ENCODE peak calls at places on chromosomes 13 and 19, in seven cellular contexts. J is heart left ventricle, M is AG04450, L is tibial artery, Z is progenitor cell of endocrine pancreas, X is Calu3, T is foreskin fibroblast. I is an unnamed sample.

GRCh38 chr13:22047785-22048104 is 376.9 kb downstream of the FGF9 start:
- DNase-seq in J (no peak), M (no peak), L (no peak), Z (no peak), X (no peak), T (no peak), I (no peak)

GRCh38 chr13:105240356-105240755 is 1295.1 kb downstream of the EFNB2 start:
- DNase-seq in J (no peak), M (no peak), L (no peak), Z (no peak), X (no peak), T (no peak), I (no peak)

GRCh38 chr13:20263393-20264044 is 31.4 kb upstream of the GJB6 start:
- DNase-seq in J (no peak), M (no peak), L (no peak), Z (no peak), X (no peak), T (no peak), I (no peak)

GRCh38 chr13:50999641-51000040 is 90.0 kb downstream of the RNASEH2B start:
- DNase-seq in J (no peak), M (no peak), L (no peak), Z (no peak), X (no peak), T (no peak), I (no peak)

GRCh38 chr19:44820648-44821609 is 12.0 kb downstream of the BCAM start:
- DNase-seq in J (peak), M (no peak), L (peak), Z (no peak), X (no peak), T (no peak), I (no peak)

GRCh38 chr19:36915992-36916830 is at the start of the genes ZNF568 and ZNF829:
- DNase-seq in J (peak), M (peak), L (peak), Z (peak), X (peak), T (peak), I (peak)

GRCh38 chr19:41427647-41428480 is 690 bp upstream of the B3GNT8 start:
- DNase-seq in J (peak), M (no peak), L (no peak), Z (no peak), X (no peak), T (peak), I (peak)

GRCh38 chr19:48170817-48171347 is 402 bp downstream of the ZSWIM9 start:
- DNase-seq in J (no peak), M (no peak), L (no peak), Z (peak), X (no peak), T (peak), I (no peak)

GRCh38 chr13:74922963-74923362 is 559.0 kb downstream of the TBC1D4 start:
- DNase-seq in J (no peak), M (no peak), L (no peak), Z (no peak), X (no peak), T (no peak), I (no peak)

GRCh38 chr13:37417042-37417441 is 181.5 kb downstream of the POSTN start:
- DNase-seq in J (no peak), M (no peak), L (no peak), Z (no peak), X (no peak), T (no peak), I (no peak)

GRCh38 chr13:73136776-73137175 is 78.0 kb downstream of the KLF5 start:
- DNase-seq in J (no peak), M (no peak), L (no peak), Z (no peak), X (no peak), T (peak), I (no peak)

GRCh38 chr13:107969551-107969950 is 245.8 kb downstream of the LIG4 start:
- DNase-seq in J (no peak), M (no peak), L (no peak), Z (no peak), X (no peak), T (no peak), I (no peak)

GRCh38 chr19:45687599-45687998 is 4.2 kb downstream of the SNRPD2 start:
- DNase-seq in J (no peak), M (no peak), L (no peak), Z (no peak), X (no peak), T (no peak), I (no peak)

GRCh38 chr13:52703482-52703881 is 36.1 kb downstream of the CNMD start:
- DNase-seq in J (no peak), M (no peak), L (no peak), Z (no peak), X (no peak), T (no peak), I (no peak)

GRCh38 chr13:32225494-32225931 is 89.7 kb downstream of the ZAR1L start:
- DNase-seq in J (no peak), M (peak), L (no peak), Z (no peak), X (no peak), T (peak), I (no peak)

GRCh38 chr19:17757125-17757524 is 5.8 kb downstream of the FCHO1 start:
- DNase-seq in J (peak), M (no peak), L (peak), Z (no peak), X (peak), T (peak), I (no peak)

GRCh38 chr13:100954430-100955361 is 280.1 kb upstream of the TMTC4 start:
- DNase-seq in J (no peak), M (no peak), L (no peak), Z (no peak), X (no peak), T (peak), I (no peak)

GRCh38 chr19:1250374-1251232 is 2.2 kb downstream of the MIDN start:
- DNase-seq in J (peak), M (no peak), L (no peak), Z (peak), X (no peak), T (peak), I (peak)

GRCh38 chr13:111993701-111994100 is 73.2 kb upstream of the SOX1 start:
- DNase-seq in J (no peak), M (no peak), L (no peak), Z (no peak), X (no peak), T (no peak), I (no peak)

GRCh38 chr19:6249296-6249695 is 30.5 kb downstream of the MLLT1 start:
- DNase-seq in J (no peak), M (no peak), L (no peak), Z (no peak), X (no peak), T (peak), I (no peak)

GRCh38 chr13:111411186-111411858 is 90.9 kb downstream of the TEX29 start:
- DNase-seq in J (no peak), M (no peak), L (no peak), Z (no peak), X (no peak), T (peak), I (no peak)

GRCh38 chr19:29285878-29286277 is 72.9 kb upstream of the UQCRFS1 start:
- DNase-seq in J (no peak), M (no peak), L (peak), Z (no peak), X (no peak), T (no peak), I (peak)

GRCh38 chr13:73103238-73103637 is 44.4 kb downstream of the KLF5 start:
- DNase-seq in J (no peak), M (no peak), L (no peak), Z (no peak), X (no peak), T (no peak), I (no peak)

GRCh38 chr19:41784337-41785239 is 11.8 kb upstream of the CEACAM3 start:
- DNase-seq in J (no peak), M (no peak), L (no peak), Z (no peak), X (no peak), T (no peak), I (no peak)

GRCh38 chr13:30125422-30126073 is 181.8 kb downstream of the KATNAL1 start:
- DNase-seq in J (no peak), M (peak), L (no peak), Z (no peak), X (no peak), T (peak), I (no peak)

GRCh38 chr13:28040977-28041376 is 52.5 kb upstream of the URAD start:
- DNase-seq in J (no peak), M (no peak), L (no peak), Z (no peak), X (no peak), T (no peak), I (no peak)

GRCh38 chr13:30047154-30047874 is 196.9 kb upstream of the UBL3 start:
- DNase-seq in J (no peak), M (no peak), L (no peak), Z (no peak), X (no peak), T (no peak), I (no peak)

GRCh38 chr19:18470153-18470552 is 32.2 kb upstream of the ISYNA1 start:
- DNase-seq in J (no peak), M (no peak), L (no peak), Z (no peak), X (peak), T (peak), I (peak)

GRCh38 chr13:89003656-89004055 is 1332.5 kb downstream of the SLITRK5 start:
- DNase-seq in J (no peak), M (no peak), L (no peak), Z (no peak), X (no peak), T (no peak), I (no peak)

GRCh38 chr13:43988302-43988701 is 108.6 kb downstream of the LACC1 start:
- DNase-seq in J (no peak), M (no peak), L (no peak), Z (no peak), X (no peak), T (no peak), I (no peak)

GRCh38 chr13:38223093-38223492 is 126.6 kb upstream of the UFM1 start:
- DNase-seq in J (no peak), M (no peak), L (no peak), Z (no peak), X (no peak), T (peak), I (no peak)

GRCh38 chr13:89925107-89925506 is 1422.4 kb upstream of the MIR17HG start:
- DNase-seq in J (no peak), M (no peak), L (no peak), Z (no peak), X (peak), T (no peak), I (peak)

GRCh38 chr19:3612901-3613741 is 6.4 kb upstream of the TBXA2R start:
- DNase-seq in J (no peak), M (no peak), L (no peak), Z (no peak), X (no peak), T (no peak), I (no peak)

GRCh38 chr19:17553256-17553655 is 2.2 kb upstream of the COLGALT1 start:
- DNase-seq in J (peak), M (peak), L (peak), Z (no peak), X (no peak), T (peak), I (no peak)

GRCh38 chr13:24272452-24273161 is 36.8 kb upstream of the C1QTNF9 start:
- DNase-seq in J (no peak), M (no peak), L (no peak), Z (no peak), X (no peak), T (no peak), I (no peak)

GRCh38 chr13:53058077-53058660 is 29.6 kb downstream of the OLFM4 start:
- DNase-seq in J (no peak), M (no peak), L (no peak), Z (no peak), X (no peak), T (no peak), I (no peak)

DNA sequence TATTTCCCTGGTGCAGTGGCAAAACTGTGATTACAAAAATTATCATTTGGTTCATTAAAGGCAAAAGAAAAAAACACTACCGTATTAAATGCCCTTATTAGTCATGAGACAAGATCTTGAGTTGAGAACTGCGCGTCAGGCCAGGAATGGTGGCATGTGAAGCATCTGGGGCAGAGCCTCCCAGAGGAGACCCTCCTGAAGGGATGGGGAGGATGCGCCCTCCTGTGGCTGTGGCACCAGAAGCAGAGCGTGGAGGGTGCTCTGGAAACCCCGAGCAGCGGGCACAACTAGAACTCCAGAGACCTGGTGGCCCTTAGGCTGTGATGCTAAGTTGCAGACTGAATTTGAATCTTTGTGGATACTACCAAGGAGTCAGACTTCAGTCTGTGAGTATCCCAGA is 11.5 kb downstream of the CUL4A start:
- DNase-seq in J (peak), M (no peak), L (no peak), Z (no peak), X (no peak), T (peak), I (no peak)
- TF ChIP-seq CTCF in J (peak), M (peak), L (no peak), Z (no peak), X (no peak), T (peak), I (no peak)

GRCh38 chr13:40564342-40564997 is 102.0 kb downstream of the FOXO1 start:
- DNase-seq in J (no peak), M (no peak), L (no peak), Z (no peak), X (no peak), T (no peak), I (no peak)
- TF ChIP-seq CTCF in J (no peak), M (no peak), L (no peak), Z (peak), X (no peak), T (no peak), I (no peak)

DNA sequence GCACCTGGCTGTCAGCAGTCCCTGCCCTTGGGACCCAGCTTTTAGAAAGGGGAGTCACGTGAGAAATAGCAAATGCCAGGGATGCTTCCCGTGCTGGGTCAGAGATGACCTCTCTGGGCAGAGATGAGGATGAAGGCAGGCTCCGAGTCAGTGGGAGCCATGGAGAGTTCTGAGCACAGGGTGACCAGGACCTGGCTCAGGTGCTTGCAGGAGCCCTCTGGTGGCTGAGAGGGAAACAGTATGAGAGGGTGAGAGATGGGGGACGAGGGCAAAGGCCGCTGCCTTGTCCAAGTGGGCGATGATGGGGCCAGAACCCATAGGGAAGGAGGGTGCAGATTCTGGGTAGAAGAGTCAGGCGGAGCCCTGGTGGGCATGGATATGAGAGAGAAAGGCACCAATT is 15.8 kb downstream of the TMED1 start:
- DNase-seq in J (no peak), M (no peak), L (no peak), Z (no peak), X (peak), T (peak), I (no peak)
- TF ChIP-seq CTCF in J (peak), M (peak), L (no peak), Z (peak), X (no peak), T (peak), I (peak)

DNA sequence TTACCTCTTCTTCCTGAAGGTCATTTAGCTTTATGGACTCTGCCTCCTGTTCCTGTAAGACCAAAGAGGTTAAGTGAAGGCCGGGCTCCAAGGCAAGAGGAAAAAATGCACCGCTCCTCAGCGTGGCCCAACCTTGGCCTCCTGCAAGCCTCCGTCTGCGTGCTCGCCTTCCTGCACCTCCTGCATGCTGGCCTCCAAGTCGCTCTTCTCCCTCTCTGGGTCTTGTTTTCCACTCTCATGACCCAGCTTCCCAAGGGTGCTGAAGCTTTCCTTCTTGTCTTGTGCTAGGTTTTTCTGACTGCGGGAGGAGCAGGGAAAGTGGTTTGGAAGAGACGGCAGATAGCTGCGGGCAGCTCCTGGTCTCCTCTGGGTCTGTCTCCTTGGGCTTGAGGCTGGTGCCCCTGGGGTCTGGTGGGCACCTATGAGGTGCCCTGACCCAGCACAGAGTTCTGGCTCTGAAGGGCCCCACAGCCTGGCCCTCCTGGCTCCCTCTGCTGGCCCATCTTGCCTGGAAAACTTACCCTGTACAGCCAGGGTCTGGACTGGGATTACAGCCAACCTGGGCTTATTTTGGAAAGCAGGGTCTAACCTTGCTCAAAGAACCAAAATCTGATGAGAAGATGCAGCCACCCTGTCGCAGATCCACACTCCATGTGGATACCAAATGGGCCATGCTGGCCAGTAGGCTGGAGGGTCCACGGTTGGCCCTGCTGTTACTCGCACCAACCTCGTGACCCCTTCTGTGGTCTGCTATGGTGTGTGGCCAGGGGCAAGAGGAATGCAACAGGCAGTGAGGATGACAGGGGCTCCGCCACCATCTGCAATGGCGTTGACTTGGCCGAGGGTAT is 5.2 kb downstream of the C13orf46 start:
- DNase-seq in J (no peak), M (no peak), L (no peak), Z (no peak), X (no peak), T (no peak), I (no peak)
- TF ChIP-seq CTCF in J (no peak), M (peak), L (no peak), Z (no peak), X (no peak), T (no peak), I (no peak)